ENCODE peak calls at places on chromosome 11, in five cellular contexts. One of them, this sample, is unnamed.

GRCh38 chr11:27242591-27242990 is 120.4 kb downstream of the CCDC34 start:
- DNase-seq in DND-41: no peak
- DNase-seq in GM23248: peak; percentile 95
- DNase-seq in H9: no peak
- DNase-seq in K562: peak; percentile 30
- DNase-seq in this sample: no peak

GRCh38 chr11:73478737-73479347 is 102.6 kb downstream of the RELT start:
- DNase-seq in GM23248: peak; percentile 71
- DNase-seq in DND-41: peak; percentile 11
- DNase-seq in K562: peak; percentile 31
- DNase-seq in H9: peak; percentile 31
- DNase-seq in this sample: no peak

GRCh38 chr11:79708319-79708928 is 267.6 kb upstream of the TENM4 start:
- DNase-seq in H9: peak; percentile 53
- DNase-seq in DND-41: peak; percentile 11
- DNase-seq in GM23248: peak; percentile 43
- DNase-seq in K562: peak; percentile 3
- DNase-seq in this sample: no peak

GRCh38 chr11:8317164-8317563 is 53.5 kb upstream of the LMO1 start:
- DNase-seq in DND-41: no peak
- DNase-seq in GM23248: peak; percentile 13
- DNase-seq in K562: no peak
- DNase-seq in H9: no peak
- DNase-seq in this sample: no peak

GRCh38 chr11:32809313-32809712 is 14.9 kb upstream of the CCDC73 start:
- DNase-seq in H9: peak; percentile 79
- DNase-seq in K562: peak; percentile 73
- DNase-seq in DND-41: peak; percentile 68
- DNase-seq in GM23248: peak; percentile 79
- DNase-seq in this sample: peak; percentile 22

GRCh38 chr11:58629857-58630256 is 7.4 kb downstream of the CNTF start:
- DNase-seq in GM23248: peak; percentile 82
- DNase-seq in H9: peak; percentile 39
- DNase-seq in K562: peak; percentile 69
- DNase-seq in DND-41: peak; percentile 19
- DNase-seq in this sample: peak; percentile 54

GRCh38 chr11:64237484-64237951 is 3.1 kb downstream of the VEGFB start:
- DNase-seq in K562: no peak
- DNase-seq in GM23248: no peak
- DNase-seq in H9: no peak
- DNase-seq in DND-41: no peak
- DNase-seq in this sample: no peak

GRCh38 chr11:9459573-9460321 is 1.1 kb upstream of the ZNF143 start:
- DNase-seq in GM23248: peak; percentile 76
- DNase-seq in K562: peak; percentile 61
- DNase-seq in H9: no peak
- DNase-seq in DND-41: peak; percentile 43
- DNase-seq in this sample: peak; percentile 44

GRCh38 chr11:111299111-111300026 is 1.0 kb downstream of the POU2AF3 start:
- DNase-seq in H9: peak; percentile 66
- DNase-seq in DND-41: no peak
- DNase-seq in K562: no peak
- DNase-seq in GM23248: peak; percentile 71
- DNase-seq in this sample: no peak

GRCh38 chr11:2750601-2751522 is 51.1 kb upstream of the KCNQ1OT1 start:
- DNase-seq in H9: no peak
- DNase-seq in GM23248: no peak
- DNase-seq in K562: peak; percentile 50
- DNase-seq in DND-41: no peak
- DNase-seq in this sample: no peak

GRCh38 chr11:32431657-32432056 is 3.7 kb downstream of the WT1 start:
- DNase-seq in H9: no peak
- DNase-seq in GM23248: no peak
- DNase-seq in DND-41: no peak
- DNase-seq in K562: no peak
- DNase-seq in this sample: no peak

GRCh38 chr11:14229472-14229871 is 129.5 kb downstream of the RRAS2 start:
- DNase-seq in DND-41: no peak
- DNase-seq in K562: no peak
- DNase-seq in GM23248: no peak
- DNase-seq in H9: no peak
- DNase-seq in this sample: no peak

GRCh38 chr11:47438721-47439120 is 10.2 kb downstream of the RAPSN start:
- DNase-seq in K562: no peak
- DNase-seq in GM23248: no peak
- DNase-seq in H9: no peak
- DNase-seq in DND-41: no peak
- DNase-seq in this sample: no peak

GRCh38 chr11:86592659-86593451 is 79.6 kb downstream of the ME3 start:
- DNase-seq in GM23248: peak; percentile 70
- DNase-seq in DND-41: peak; percentile 66
- DNase-seq in K562: peak; percentile 82
- DNase-seq in H9: no peak
- DNase-seq in this sample: peak; percentile 10

GRCh38 chr11:67071420-67072284 is 15.0 kb downstream of the RHOD start:
- DNase-seq in H9: peak; percentile 94
- DNase-seq in DND-41: peak; percentile 52
- DNase-seq in GM23248: peak; percentile 63
- DNase-seq in K562: peak; percentile 72
- DNase-seq in this sample: peak; percentile 76

GRCh38 chr11:104531075-104531474 is 367.1 kb upstream of the PDGFD start:
- DNase-seq in DND-41: peak; percentile 18
- DNase-seq in K562: peak; percentile 1
- DNase-seq in H9: peak; percentile 39
- DNase-seq in GM23248: no peak
- DNase-seq in this sample: peak; percentile 56

GRCh38 chr11:102451693-102452460 is 688 bp downstream of the TMEM123 start:
- DNase-seq in DND-41: peak; percentile 85
- DNase-seq in GM23248: peak; percentile 77
- DNase-seq in K562: peak; percentile 81
- DNase-seq in H9: peak; percentile 56
- DNase-seq in this sample: peak; percentile 61

GRCh38 chr11:102453921-102454320 is 1.4 kb upstream of the TMEM123 start:
- DNase-seq in GM23248: no peak
- DNase-seq in H9: no peak
- DNase-seq in K562: no peak
- DNase-seq in DND-41: no peak
- DNase-seq in this sample: no peak

GRCh38 chr11:102452461-102453285 is at the start of gene TMEM123:
- DNase-seq in K562: peak; percentile 83
- DNase-seq in DND-41: peak; percentile 94
- DNase-seq in H9: peak; percentile 78
- DNase-seq in GM23248: peak; percentile 82
- DNase-seq in this sample: peak; percentile 97

GRCh38 chr11:102451041-102451692 is 1.4 kb downstream of the TMEM123 start:
- DNase-seq in DND-41: no peak
- DNase-seq in H9: no peak
- DNase-seq in GM23248: no peak
- DNase-seq in K562: no peak
- DNase-seq in this sample: no peak

GRCh38 chr11:102453286-102453797 is 777 bp upstream of the TMEM123 start:
- DNase-seq in K562: no peak
- DNase-seq in DND-41: no peak
- DNase-seq in H9: peak; percentile 38
- DNase-seq in GM23248: no peak
- DNase-seq in this sample: peak; percentile 48
- H3K27ac ChIP-seq in K562: peak overlapping the region; percentile 86
- H3K27ac ChIP-seq in DND-41: peak overlapping the region; percentile 71
- H3K27ac ChIP-seq in H9: no peak overlapping the region
- H3K27ac ChIP-seq in GM23248: peak overlapping the region; percentile 63
- H3K27ac ChIP-seq in this sample: peak overlapping the region; percentile 82

GRCh38 chr11:57313071-57313787 is 11.5 kb downstream of the TNKS1BP1 start:
- DNase-seq in H9: no peak
- DNase-seq in K562: no peak
- DNase-seq in DND-41: no peak
- DNase-seq in GM23248: no peak
- DNase-seq in this sample: no peak
- H3K27me3 ChIP-seq in H9: no peaks in the 10 kb centered on the region
- H3K27me3 ChIP-seq in K562: no peaks in the 10 kb centered on the region
- H3K27me3 ChIP-seq in DND-41: no peaks in the 10 kb centered on the region
- H3K27me3 ChIP-seq in GM23248: no peaks in the 10 kb centered on the region
- H3K27me3 ChIP-seq in this sample: no peaks in the 10 kb centered on the region

GRCh38 chr11:12675951-12676711 is 1.9 kb downstream of the TEAD1 start:
- DNase-seq in GM23248: peak; percentile 50
- DNase-seq in H9: no peak
- DNase-seq in DND-41: no peak
- DNase-seq in K562: no peak
- DNase-seq in this sample: peak; percentile 6
- H3K4me1 ChIP-seq in GM23248: peaks cover 41% of the 10 kb centered on the region
- H3K4me1 ChIP-seq in H9: peaks cover 4% of the 10 kb centered on the region
- H3K4me1 ChIP-seq in DND-41: no peaks in the 10 kb centered on the region
- H3K4me1 ChIP-seq in K562: peaks cover 15% of the 10 kb centered on the region
- H3K4me1 ChIP-seq in this sample: peaks cover 10% of the 10 kb centered on the region

GRCh38 chr11:34198523-34198922 is 93.1 kb downstream of the NAT10 start:
- DNase-seq in K562: no peak
- DNase-seq in H9: no peak
- DNase-seq in DND-41: no peak
- DNase-seq in GM23248: peak; percentile 21
- DNase-seq in this sample: peak; percentile 44

GRCh38 chr11:34203377-34203801 is 98.0 kb downstream of the NAT10 start:
- DNase-seq in DND-41: no peak
- DNase-seq in GM23248: no peak
- DNase-seq in H9: no peak
- DNase-seq in K562: no peak
- DNase-seq in this sample: no peak

GRCh38 chr11:34204396-34205279 is 99.2 kb downstream of the NAT10 start:
- DNase-seq in H9: no peak
- DNase-seq in DND-41: no peak
- DNase-seq in GM23248: peak; percentile 63
- DNase-seq in K562: no peak
- DNase-seq in this sample: no peak

GRCh38 chr11:34199525-34199924 is 94.1 kb downstream of the NAT10 start:
- DNase-seq in DND-41: no peak
- DNase-seq in GM23248: no peak
- DNase-seq in H9: no peak
- DNase-seq in K562: no peak
- DNase-seq in this sample: no peak

DNA sequence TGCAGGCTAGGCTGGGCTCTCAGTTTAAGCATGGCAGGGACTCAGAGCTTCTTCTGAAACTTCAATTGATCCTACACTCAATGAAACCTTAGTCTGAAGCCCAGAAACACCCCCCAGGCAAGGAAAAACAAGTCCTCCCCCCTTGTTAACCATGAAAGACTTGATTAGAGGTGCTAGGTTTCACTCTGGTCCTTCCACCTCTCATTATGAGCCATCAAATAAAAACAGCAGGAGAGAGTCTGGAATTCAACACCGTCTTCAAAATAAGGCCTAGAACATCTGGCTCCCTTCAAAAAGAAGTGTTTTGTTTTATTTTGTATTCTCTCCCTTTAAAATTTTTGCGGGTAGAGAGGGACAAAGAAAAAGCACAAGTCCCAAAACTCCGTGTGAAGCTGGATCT is 95.7 kb downstream of the NAT10 start:
- DNase-seq in H9: no peak
- DNase-seq in K562: no peak
- DNase-seq in GM23248: no peak
- DNase-seq in DND-41: no peak
- DNase-seq in this sample: no peak
- H3K27ac ChIP-seq in H9: no peak overlapping the region
- H3K27ac ChIP-seq in K562: no peak overlapping the region
- H3K27ac ChIP-seq in GM23248: no peak overlapping the region
- H3K27ac ChIP-seq in DND-41: no peak overlapping the region
- H3K27ac ChIP-seq in this sample: no peak overlapping the region

GRCh38 chr11:120058931-120059330 is 79.0 kb downstream of the TRIM29 start:
- DNase-seq in GM23248: no peak
- DNase-seq in K562: no peak
- DNase-seq in DND-41: no peak
- DNase-seq in H9: peak; percentile 9
- DNase-seq in this sample: no peak

GRCh38 chr11:120062561-120062930 is 75.4 kb downstream of the TRIM29 start:
- DNase-seq in K562: no peak
- DNase-seq in DND-41: no peak
- DNase-seq in GM23248: no peak
- DNase-seq in H9: no peak
- DNase-seq in this sample: no peak

GRCh38 chr11:120061761-120062560 is 76.0 kb downstream of the TRIM29 start:
- DNase-seq in H9: peak; percentile 74
- DNase-seq in GM23248: peak; percentile 59
- DNase-seq in K562: no peak
- DNase-seq in DND-41: no peak
- DNase-seq in this sample: no peak

GRCh38 chr11:120060512-120060911 is 77.4 kb downstream of the TRIM29 start:
- DNase-seq in GM23248: no peak
- DNase-seq in K562: no peak
- DNase-seq in DND-41: no peak
- DNase-seq in H9: no peak
- DNase-seq in this sample: no peak

DNA sequence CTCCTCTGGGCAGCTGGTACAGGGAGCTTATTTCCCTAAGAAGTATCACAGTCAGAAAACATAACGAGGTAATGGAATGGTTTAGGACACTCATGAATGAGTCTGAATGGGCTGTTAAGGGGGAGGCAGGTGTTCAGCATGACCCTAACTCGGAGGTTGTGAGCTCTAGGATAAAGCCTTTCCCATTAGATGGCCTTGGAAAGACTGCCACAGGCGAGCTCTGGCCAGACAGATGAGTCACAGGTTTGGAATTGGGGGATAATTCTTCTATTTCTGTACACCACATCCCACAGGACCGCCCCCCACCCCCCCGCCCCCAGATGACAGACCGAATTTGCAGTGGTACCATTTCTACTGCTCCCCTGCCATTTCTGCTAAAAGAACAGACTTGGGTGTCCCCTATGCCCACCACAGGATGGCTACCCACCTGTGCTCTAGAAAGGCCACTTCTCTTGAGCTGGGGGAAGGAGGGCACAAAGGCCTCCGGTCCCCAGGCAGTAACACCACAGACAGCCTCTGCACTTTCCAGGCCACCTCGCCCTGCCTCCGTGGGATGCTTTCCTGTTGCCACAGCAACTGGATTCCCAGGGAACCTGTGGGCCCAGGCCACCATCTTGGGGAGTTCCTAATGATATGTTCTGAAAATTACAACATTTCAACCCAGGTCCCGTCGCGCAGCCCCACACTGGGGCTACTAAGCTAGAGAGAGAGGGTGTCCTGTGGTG is 76.7 kb downstream of the TRIM29 start:
- DNase-seq in GM23248: peak; percentile 16
- DNase-seq in DND-41: no peak
- DNase-seq in H9: no peak
- DNase-seq in K562: no peak
- DNase-seq in this sample: no peak
- H3K27me3 ChIP-seq in GM23248: peaks cover 57% of the 10 kb centered on the region
- H3K27me3 ChIP-seq in DND-41: peaks cover 59% of the 10 kb centered on the region
- H3K27me3 ChIP-seq in H9: no peaks in the 10 kb centered on the region
- H3K27me3 ChIP-seq in K562: peaks cover 39% of the 10 kb centered on the region
- H3K27me3 ChIP-seq in this sample: no peaks in the 10 kb centered on the region

GRCh38 chr11:133040289-133040893 is 491.9 kb downstream of the OPCML start:
- DNase-seq in K562: no peak
- DNase-seq in DND-41: no peak
- DNase-seq in H9: no peak
- DNase-seq in GM23248: peak; percentile 61
- DNase-seq in this sample: no peak
- H3K4me1 ChIP-seq in K562: no peaks in the 10 kb centered on the region
- H3K4me1 ChIP-seq in DND-41: no peaks in the 10 kb centered on the region
- H3K4me1 ChIP-seq in H9: peaks cover 4% of the 10 kb centered on the region
- H3K4me1 ChIP-seq in GM23248: peaks cover 17% of the 10 kb centered on the region
- H3K4me1 ChIP-seq in this sample: no peaks in the 10 kb centered on the region